ENCODE peak calls at places on chromosomes 2 and 18, in eight cellular contexts. I is stomach, L is prostate gland, H is GM23338, S is K562, F is HCT116, J is HepG2, B is suprapubic skin. N is an unnamed sample.

GRCh38 chr2:124112966-124113365 is 87.9 kb downstream of the CNTNAP5 start:
- DNase-seq in S (no peak), J (no peak), H (no peak), I (no peak), B (no peak), F (no peak), L (no peak), N (no peak)

GRCh38 chr2:96805026-96805425 is 11.0 kb upstream of the CNNM3 start:
- DNase-seq in H (no peak), I (no peak), L (no peak), J (no peak), S (no peak), B (no peak), F (no peak), N (no peak)

GRCh38 chr2:226797289-226797988 is 2.2 kb downstream of the IRS1 start:
- DNase-seq in F (no peak), J (no peak), S (no peak), B (peak; percentile 87), H (no peak), I (peak; percentile 28), L (peak; percentile 49), N (peak; percentile 33)

GRCh38 chr2:62243983-62244382 is 48.1 kb downstream of the B3GNT2 start:
- DNase-seq in J (no peak), S (no peak), B (no peak), I (no peak), F (no peak), H (no peak), L (no peak), N (no peak)

GRCh38 chr2:70709275-70709674 is 58.7 kb downstream of the ADD2 start:
- DNase-seq in H (no peak), J (no peak), F (no peak), I (no peak), S (no peak), B (no peak), L (no peak), N (no peak)

GRCh38 chr2:162266468-162266754 is 23.2 kb upstream of the FAP start:
- DNase-seq in I (no peak), J (no peak), F (no peak), L (no peak), B (no peak), S (no peak), H (no peak), N (no peak)

GRCh38 chr2:7280790-7281189 is 363.6 kb downstream of the RNF144A start:
- DNase-seq in L (no peak), J (no peak), F (no peak), S (no peak), B (no peak), I (no peak), H (no peak), N (no peak)

GRCh38 chr18:316391-316790 is 48.5 kb upstream of the THOC1 start:
- DNase-seq in H (no peak), I (no peak), J (no peak), F (no peak), B (no peak), S (no peak), L (no peak), N (no peak)

GRCh38 chr2:20444993-20445910 is 1.6 kb upstream of the RHOB start:
- DNase-seq in S (no peak), H (peak; percentile 39), J (no peak), L (no peak), I (peak; percentile 24), F (no peak), B (peak; percentile 71), N (no peak)

GRCh38 chr2:219615894-219616293 is 11.5 kb upstream of the SLC4A3 start:
- DNase-seq in J (no peak), F (no peak), B (no peak), S (no peak), H (no peak), I (no peak), L (no peak), N (no peak)

GRCh38 chr2:53077413-53077812 is 690.2 kb upstream of the CHAC2 start:
- DNase-seq in S (no peak), L (no peak), F (no peak), I (no peak), J (no peak), H (no peak), B (no peak), N (no peak)

GRCh38 chr2:215383652-215384279 is 52.1 kb downstream of the FN1 start:
- DNase-seq in S (no peak), B (no peak), F (no peak), L (no peak), I (no peak), H (no peak), J (no peak), N (no peak)

GRCh38 chr18:6150481-6150880 is 255.2 kb upstream of the TMEM200C start:
- DNase-seq in H (no peak), L (no peak), J (no peak), F (no peak), B (no peak), S (no peak), I (no peak), N (no peak)

GRCh38 chr2:240326246-240326645 is 109.2 kb upstream of the GPC1 start:
- DNase-seq in L (no peak), S (no peak), I (no peak), H (no peak), F (no peak), B (peak; percentile 45), J (no peak), N (no peak)

GRCh38 chr2:10221443-10221842 is 81.3 kb upstream of the HPCAL1 start:
- DNase-seq in I (no peak), H (no peak), L (no peak), B (no peak), J (no peak), S (no peak), F (no peak), N (no peak)

GRCh38 chr2:31058096-31058843 is 80.0 kb downstream of the GALNT14 start:
- DNase-seq in F (no peak), S (no peak), B (no peak), H (no peak), L (no peak), J (no peak), I (no peak), N (no peak)

GRCh38 chr2:181678033-181678586 is 2.2 kb downstream of the NEUROD1 start:
- DNase-seq in L (peak; percentile 35), I (peak; percentile 61), J (peak; percentile 45), H (peak; percentile 96), S (peak; percentile 73), B (peak; percentile 80), F (no peak), N (no peak)

GRCh38 chr2:49426991-49427390 is 272.7 kb upstream of the FSHR start:
- DNase-seq in F (no peak), B (no peak), J (no peak), S (no peak), L (no peak), I (no peak), H (no peak), N (no peak)

GRCh38 chr18:21167641-21168372 is 56.2 kb upstream of the ROCK1 start:
- DNase-seq in S (no peak), I (peak; percentile 81), J (peak; percentile 24), B (no peak), F (peak; percentile 15), H (peak; percentile 92), L (peak; percentile 84), N (no peak)

GRCh38 chr2:2735041-2735440 is 404.0 kb upstream of the MYT1L start:
- DNase-seq in J (no peak), H (no peak), I (no peak), F (no peak), S (no peak), B (no peak), L (no peak), N (no peak)

GRCh38 chr2:6872412-6872811 is 5.2 kb upstream of the RSAD2 start:
- DNase-seq in J (no peak), S (no peak), B (no peak), H (no peak), F (no peak), L (no peak), I (no peak), N (no peak)

DNA sequence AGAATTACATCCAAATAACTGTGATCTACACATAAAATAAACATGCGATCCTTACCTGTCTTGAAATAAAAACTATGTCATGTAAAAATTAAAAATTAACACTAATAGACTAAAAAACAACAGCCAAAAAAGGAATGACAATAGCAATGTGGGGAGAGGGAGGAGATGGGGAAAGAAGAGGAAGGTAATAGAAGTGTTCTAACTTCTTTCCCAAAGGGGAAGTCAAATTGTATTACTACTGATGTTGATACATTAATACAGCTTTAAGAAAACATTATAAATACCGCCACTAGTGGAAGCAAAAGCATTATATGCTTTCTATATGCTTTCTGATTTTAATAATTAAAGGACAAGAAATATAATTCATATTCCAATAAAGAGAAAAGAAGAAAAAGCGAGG is 22.2 kb downstream of the ZNF516 start:
- DNase-seq in J (no peak), L (no peak), B (no peak), S (no peak), H (no peak), I (no peak), F (no peak), N (no peak)
- TF ChIP-seq POLR2AphosphoS5 in J (no peak), L (no peak), B (no peak), S (no peak), H (no peak), I (no peak), F (no peak), N (no peak)

GRCh38 chr2:158745067-158745865 is 49.9 kb upstream of the DAPL1 start:
- DNase-seq in H (peak; percentile 91), I (no peak), S (peak; percentile 58), L (peak; percentile 71), J (peak; percentile 64), F (peak; percentile 35), B (no peak), N (no peak)
- H3K4me3 ChIP-seq in H (peak overlapping the region; percentile 48), I (no peak overlapping the region), S (no peak overlapping the region), L (no peak overlapping the region), J (no peak overlapping the region), F (no peak overlapping the region), B (no peak overlapping the region), N (no peak overlapping the region)

GRCh38 chr2:237280235-237280634 is 133.7 kb downstream of the COL6A3 start:
- DNase-seq in I (no peak), B (no peak), J (no peak), L (no peak), F (no peak), S (no peak), H (no peak), N (no peak)

GRCh38 chr2:237277151-237277550 is 136.8 kb downstream of the COL6A3 start:
- DNase-seq in H (no peak), B (no peak), F (no peak), S (no peak), L (no peak), I (no peak), J (no peak), N (no peak)

GRCh38 chr2:237279012-237279768 is 134.8 kb downstream of the COL6A3 start:
- DNase-seq in L (no peak), B (no peak), H (no peak), S (no peak), F (no peak), J (no peak), I (no peak), N (no peak)

GRCh38 chr2:237280937-237281336 is 133.0 kb downstream of the COL6A3 start:
- DNase-seq in F (no peak), S (no peak), L (no peak), J (no peak), H (no peak), I (no peak), B (no peak), N (no peak)

GRCh38 chr2:237278593-237278992 is 135.4 kb downstream of the COL6A3 start:
- DNase-seq in F (no peak), S (no peak), H (no peak), J (no peak), I (no peak), B (peak; percentile 92), L (no peak), N (no peak)
- TF ChIP-seq POLR2AphosphoS5 in F (no peak), S (no peak), H (no peak), J (no peak), I (no peak), B (peak; percentile 74), L (no peak), N (peak; percentile 89)

GRCh38 chr18:55573386-55573785 is 14.6 kb downstream of the TCF4 start:
- DNase-seq in F (no peak), S (no peak), L (no peak), I (no peak), J (no peak), H (peak; percentile 33), B (no peak), N (no peak)
- H3K4me3 ChIP-seq in F (no peak overlapping the region), S (no peak overlapping the region), L (no peak overlapping the region), I (no peak overlapping the region), J (no peak overlapping the region), H (no peak overlapping the region), B (no peak overlapping the region), N (no peak overlapping the region)